ENCODE peak calls at places on chromosomes 12 and 14, in four cellular contexts. E is adrenal gland, Q is iPS DF 6.9, N is SJSA1. A is an unnamed sample.

GRCh38 chr14:69298131-69299071 is 38.4 kb downstream of the GALNT16 start:
- DNase-seq in N (no peak), E (peak; percentile 56), Q (no peak), A (no peak)

GRCh38 chr14:58631720-58632119 is 6.0 kb upstream of the DACT1 start:
- DNase-seq in E (no peak), Q (no peak), N (no peak), A (no peak)

GRCh38 chr14:54187439-54187838 is 209.4 kb upstream of the CDKN3 start:
- DNase-seq in E (no peak), N (no peak), Q (no peak), A (no peak)

GRCh38 chr14:74405663-74406062 is 20.3 kb downstream of the SYNDIG1L start:
- DNase-seq in E (no peak), Q (no peak), N (no peak), A (no peak)

GRCh38 chr12:32115404-32116104 is 8.9 kb downstream of the BICD1 start:
- DNase-seq in E (peak; percentile 96), N (peak; percentile 84), Q (no peak), A (no peak)

GRCh38 chr14:49598479-49599301 is at the start of gene LRR1:
- DNase-seq in N (peak; percentile 94), Q (no peak), E (peak; percentile 84), A (peak; percentile 91)

GRCh38 chr14:57009585-57010515 is 199.6 kb upstream of the OTX2 start:
- DNase-seq in Q (no peak), N (no peak), E (no peak), A (no peak)

GRCh38 chr12:118404876-118405521 is 28.6 kb downstream of the SUDS3 start:
- DNase-seq in Q (peak; percentile 25), N (peak; percentile 30), E (peak; percentile 78), A (no peak)

GRCh38 chr12:113238309-113238708 is 17.0 kb downstream of the TPCN1 start:
- DNase-seq in N (no peak), E (no peak), Q (no peak), A (no peak)

GRCh38 chr14:97776890-97777564 is 979.8 kb downstream of the VRK1 start:
- DNase-seq in E (no peak), Q (no peak), N (no peak), A (no peak)

DNA sequence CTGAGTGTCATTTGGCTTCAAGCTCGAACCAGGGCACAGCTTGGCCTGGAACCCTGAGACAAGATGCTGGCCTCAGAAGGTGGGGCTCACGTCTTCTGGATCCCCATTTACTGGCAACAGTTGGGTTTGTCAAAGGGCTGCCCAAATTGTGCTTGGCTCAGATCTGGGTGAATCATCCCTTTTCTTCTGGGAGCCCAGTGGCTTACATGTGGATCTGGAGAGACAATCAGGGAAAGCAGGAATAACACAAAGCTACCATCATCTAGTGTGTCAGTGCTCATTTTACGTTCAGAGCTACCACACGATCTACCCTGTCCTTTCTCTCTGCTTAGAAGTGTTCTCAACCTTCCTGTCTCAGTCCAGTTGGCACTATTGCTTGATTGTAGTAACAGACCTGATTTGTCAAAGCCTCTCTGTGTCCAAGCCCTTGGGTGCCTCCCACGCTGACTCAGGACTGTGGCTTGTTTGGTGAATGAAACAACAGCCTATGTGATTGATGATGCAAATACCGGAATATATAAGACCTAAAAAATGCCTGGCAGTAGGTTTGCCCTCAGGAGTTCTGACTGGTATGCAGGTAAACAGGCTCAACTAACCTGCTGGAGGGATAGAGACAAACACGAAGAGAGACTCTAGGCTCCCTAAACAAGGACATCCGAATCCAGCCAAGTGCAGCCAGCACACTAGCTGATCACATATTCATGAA is 974.3 kb downstream of the VRK1 start:
- DNase-seq in Q (no peak), N (no peak), E (no peak), A (no peak)
- H3K9me3 ChIP-seq in Q (no peaks in the 10 kb centered on the region), N (peaks cover 3% of the 10 kb centered on the region), E (no peaks in the 10 kb centered on the region), A (no peaks in the 10 kb centered on the region)

GRCh38 chr12:79156846-79157463 is 292.4 kb downstream of the SYT1 start:
- DNase-seq in E (no peak), Q (no peak), N (no peak), A (no peak)
- H3K27ac ChIP-seq in E (no peak overlapping the region), Q (no peak overlapping the region), N (no peak overlapping the region), A (no peak overlapping the region)

GRCh38 chr12:46855760-46856159 is 30.0 kb upstream of the SLC38A4 start:
- DNase-seq in E (no peak), N (no peak), Q (no peak), A (no peak)

GRCh38 chr12:46857486-46857885 is 31.7 kb upstream of the SLC38A4 start:
- DNase-seq in N (no peak), E (no peak), Q (no peak), A (no peak)

DNA sequence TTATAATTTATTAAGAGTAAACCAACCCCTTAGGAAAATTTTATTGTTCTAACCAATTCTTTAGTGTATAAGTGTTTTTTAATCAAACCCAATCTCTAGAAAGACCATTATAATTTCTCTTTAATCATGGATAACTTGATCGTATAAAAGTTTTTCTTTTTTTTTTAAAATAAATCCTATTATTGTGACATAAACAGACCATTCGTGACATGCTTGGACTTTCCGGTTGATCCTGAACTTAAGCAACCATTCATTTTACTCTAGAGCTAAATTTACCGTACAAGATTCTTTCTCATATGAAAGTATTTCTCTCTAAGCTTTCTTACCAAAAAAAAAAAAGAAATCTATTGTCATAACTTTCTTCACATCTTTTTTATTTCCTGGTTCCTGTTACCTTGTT is 32.6 kb upstream of the SLC38A4 start:
- DNase-seq in Q (peak; percentile 7), N (no peak), E (no peak), A (no peak)
- H3K9me3 ChIP-seq in Q (no peaks in the 10 kb centered on the region), N (no peaks in the 10 kb centered on the region), E (peaks cover 17% of the 10 kb centered on the region), A (peaks cover 6% of the 10 kb centered on the region)

GRCh38 chr12:104998423-104999346 is 12.6 kb downstream of the NOPCHAP1 start:
- DNase-seq in E (no peak), Q (no peak), N (no peak), A (no peak)

GRCh38 chr12:104999347-104999685 is 13.2 kb downstream of the NOPCHAP1 start:
- DNase-seq in E (no peak), N (no peak), Q (no peak), A (no peak)

GRCh38 chr12:104990950-104991349 is 4.8 kb downstream of the NOPCHAP1 start:
- DNase-seq in N (no peak), Q (no peak), E (no peak), A (no peak)

GRCh38 chr12:104991565-104992128 is 5.5 kb downstream of the NOPCHAP1 start:
- DNase-seq in N (no peak), Q (no peak), E (no peak), A (no peak)

GRCh38 chr12:104994301-104994700 is 8.2 kb downstream of the NOPCHAP1 start:
- DNase-seq in N (no peak), E (no peak), Q (no peak), A (no peak)
- H3K27ac ChIP-seq in N (no peak overlapping the region), E (no peak overlapping the region), Q (no peak overlapping the region), A (no peak overlapping the region)

GRCh38 chr14:90332271-90332584 is 487 bp upstream of the NRDE2 start:
- DNase-seq in Q (no peak), N (no peak), E (no peak), A (no peak)

GRCh38 chr14:90336401-90336800 is 4.7 kb upstream of the NRDE2 start:
- DNase-seq in Q (no peak), E (no peak), N (no peak), A (no peak)

GRCh38 chr14:90331497-90332270 is at the start of gene NRDE2:
- DNase-seq in E (peak; percentile 100), N (peak; percentile 94), Q (peak; percentile 91), A (peak; percentile 88)

GRCh38 chr14:90330203-90331196 is 1.2 kb downstream of the NRDE2 start:
- DNase-seq in Q (no peak), N (no peak), E (no peak), A (no peak)
- H3K9me3 ChIP-seq in Q (no peaks in the 10 kb centered on the region), N (no peaks in the 10 kb centered on the region), E (no peaks in the 10 kb centered on the region), A (no peaks in the 10 kb centered on the region)

GRCh38 chr14:24071144-24071697 is at the start of gene CPNE6:
- DNase-seq in E (no peak), Q (no peak), N (no peak), A (no peak)

GRCh38 chr14:24071836-24072420 is 566 bp downstream of the CPNE6 start:
- DNase-seq in Q (no peak), E (no peak), N (no peak), A (no peak)

GRCh38 chr14:24072881-24073877 is 1.8 kb downstream of the CPNE6 start:
- DNase-seq in Q (no peak), N (no peak), E (no peak), A (no peak)

GRCh38 chr14:24070285-24071143 is 848 bp upstream of the CPNE6 start:
- DNase-seq in E (no peak), N (no peak), Q (no peak), A (no peak)

DNA sequence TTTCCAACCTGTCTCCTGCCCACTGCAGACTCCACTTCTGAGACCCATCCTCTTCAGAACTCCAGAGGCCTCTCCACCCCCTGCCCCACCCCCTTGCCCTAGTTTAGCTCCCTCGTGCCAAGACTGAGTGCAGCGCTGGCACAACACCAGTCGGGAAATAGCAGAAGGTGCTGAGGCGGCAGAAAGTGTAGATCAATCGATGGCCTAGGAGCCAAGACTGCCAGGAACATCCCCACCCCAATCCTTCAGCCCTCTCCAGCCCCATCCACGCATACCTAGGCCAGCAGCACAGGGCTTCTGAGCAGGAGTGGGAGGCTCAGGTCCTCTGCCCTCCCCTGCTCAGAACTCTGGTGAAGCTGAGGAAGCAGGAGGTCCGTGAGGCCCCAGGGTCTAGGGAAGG is 1.1 kb downstream of the CPNE6 start:
- DNase-seq in E (no peak), N (no peak), Q (no peak), A (no peak)
- H3K27ac ChIP-seq in E (no peak overlapping the region), N (no peak overlapping the region), Q (no peak overlapping the region), A (no peak overlapping the region)

A was measured in naive thymus-derived CD4-positive, alpha-beta T cell.